ENCODE peak calls at places on chromosome 5, in ten cellular contexts. H is lower lobe of right lung, Q is breast epithelium, L is mammary epithelial cell, K is keratinocyte, F is A673, O is IMR-90, P is OCI-LY7, N is upper lobe of right lung, V is ovary. S is an unnamed sample.

GRCh38 chr5:675876-676698 is 17.1 kb downstream of the TPPP start:
- DNase-seq in F (no peak), K (no peak), V (no peak), H (peak; percentile 47), O (no peak), N (peak; percentile 50), Q (no peak), P (no peak), L (no peak), S (no peak)

GRCh38 chr5:159581502-159582249 is 251.4 kb upstream of the IL12B start:
- DNase-seq in F (no peak), L (peak; percentile 97), P (no peak), Q (no peak), H (no peak), O (peak; percentile 45), V (no peak), K (peak; percentile 95), N (no peak), S (no peak)

GRCh38 chr5:146794326-146795029 is 84.1 kb downstream of the PPP2R2B start:
- DNase-seq in H (no peak), K (no peak), P (no peak), N (no peak), V (no peak), F (no peak), L (no peak), Q (no peak), O (no peak), S (no peak)

GRCh38 chr5:54703091-54703490 is 185.5 kb downstream of the SNX18 start:
- DNase-seq in P (no peak), V (peak; percentile 45), L (peak; percentile 44), O (peak; percentile 93), N (no peak), Q (peak; percentile 45), H (no peak), F (peak; percentile 83), K (no peak), S (peak; percentile 46)

GRCh38 chr5:153159611-153160010 is 330.9 kb upstream of the GRIA1 start:
- DNase-seq in V (no peak), F (peak; percentile 7), H (no peak), N (no peak), Q (no peak), P (no peak), L (peak; percentile 87), K (no peak), O (no peak), S (no peak)

GRCh38 chr5:176535101-176535654 is 2.0 kb downstream of the RNF44 start:
- DNase-seq in L (no peak), N (no peak), F (no peak), H (peak; percentile 60), K (no peak), V (no peak), O (peak; percentile 24), P (peak; percentile 76), Q (no peak), S (no peak)

GRCh38 chr5:176528761-176529115 is 8.5 kb downstream of the RNF44 start:
- DNase-seq in V (no peak), F (no peak), P (no peak), N (no peak), H (no peak), Q (no peak), K (no peak), O (no peak), L (no peak), S (no peak)

GRCh38 chr5:110275878-110276277 is 450.6 kb downstream of the TMEM232 start:
- DNase-seq in Q (no peak), O (no peak), K (no peak), V (no peak), N (no peak), F (no peak), L (no peak), H (no peak), P (no peak), S (no peak)

GRCh38 chr5:12245429-12245828 is 341.2 kb upstream of the CTNND2 start:
- DNase-seq in O (no peak), K (no peak), H (no peak), Q (no peak), V (no peak), F (no peak), P (no peak), N (no peak), L (no peak), S (no peak)

GRCh38 chr5:79495311-79495710 is 18.6 kb downstream of the HOMER1 start:
- DNase-seq in Q (no peak), H (no peak), L (peak; percentile 76), V (no peak), O (peak; percentile 43), F (no peak), P (no peak), N (no peak), K (no peak), S (no peak)

GRCh38 chr5:135729582-135729879 is 104.9 kb upstream of the SLC25A48 start:
- DNase-seq in P (no peak), K (no peak), L (no peak), H (no peak), V (no peak), N (no peak), F (peak; percentile 43), Q (no peak), O (no peak), S (no peak)

GRCh38 chr5:123549256-123549904 is 37.4 kb downstream of the CSNK1G3 start:
- DNase-seq in K (no peak), V (no peak), O (no peak), H (no peak), P (peak; percentile 74), L (no peak), N (no peak), F (no peak), Q (no peak), S (no peak)

GRCh38 chr5:148792649-148793048 is 33.8 kb upstream of the ADRB2 start:
- DNase-seq in K (no peak), L (no peak), P (no peak), O (no peak), Q (no peak), N (no peak), H (no peak), V (no peak), F (no peak), S (no peak)

GRCh38 chr5:68272289-68272688 is 56.7 kb downstream of the PIK3R1 start:
- DNase-seq in P (peak; percentile 16), K (no peak), N (no peak), V (no peak), L (no peak), O (peak; percentile 17), H (no peak), Q (no peak), F (peak; percentile 54), S (no peak)

GRCh38 chr5:90294604-90295003 is 115.0 kb downstream of the CETN3 start:
- DNase-seq in V (no peak), N (no peak), H (no peak), P (peak; percentile 5), K (no peak), O (no peak), Q (no peak), F (no peak), L (no peak), S (no peak)
- TF ChIP-seq CTCF in V (no peak), N (no peak), H (no peak), P (peak; percentile 51), K (no peak), O (no peak), Q (no peak), F (no peak), L (no peak), S (no peak)

DNA sequence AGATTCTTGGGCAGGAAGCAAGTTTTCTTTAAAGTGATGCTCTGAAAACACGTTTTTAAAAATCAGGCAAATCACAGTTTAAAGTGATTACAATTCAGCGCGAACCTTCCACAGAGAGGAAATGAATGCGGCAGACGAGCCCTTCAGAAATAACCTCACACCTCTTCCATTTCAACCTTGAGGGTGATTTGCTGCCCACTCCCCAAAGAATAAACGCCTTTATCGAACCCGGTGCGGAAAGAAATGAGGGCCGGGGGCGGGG is 2.3 kb upstream of the EFNA5 start:
- DNase-seq in P (peak; percentile 27), V (no peak), K (no peak), N (no peak), H (no peak), O (peak; percentile 19), F (no peak), L (no peak), Q (no peak), S (no peak)
- H3K27ac ChIP-seq in P (peak overlapping the region; percentile 28), V (no peak overlapping the region), K (peak overlapping the region; percentile 88), N (peak overlapping the region; percentile 68), H (peak overlapping the region; percentile 53), O (no peak overlapping the region), F (peak overlapping the region; percentile 47), L (peak overlapping the region; percentile 84), Q (peak overlapping the region; percentile 90), S (peak overlapping the region; percentile 83)

GRCh38 chr5:72607381-72607780 is 100.2 kb upstream of the ZNF366 start:
- DNase-seq in L (no peak), V (no peak), N (no peak), F (no peak), K (no peak), Q (no peak), H (no peak), O (no peak), P (no peak), S (no peak)
- H3K4me1 ChIP-seq in L (peaks cover 29% of the 10 kb centered on the region), V (no peaks in the 10 kb centered on the region), N (no peaks in the 10 kb centered on the region), F (no peaks in the 10 kb centered on the region), K (peaks cover 27% of the 10 kb centered on the region), Q (no peaks in the 10 kb centered on the region), H (no peaks in the 10 kb centered on the region), O (peaks cover 6% of the 10 kb centered on the region), P (no peaks in the 10 kb centered on the region), S (peaks cover 15% of the 10 kb centered on the region)

GRCh38 chr5:96725257-96725656 is 63.1 kb downstream of the CAST start:
- DNase-seq in F (no peak), L (no peak), K (no peak), V (no peak), O (no peak), N (no peak), P (no peak), H (no peak), Q (no peak), S (no peak)

GRCh38 chr5:96734871-96735325 is 72.7 kb downstream of the CAST start:
- DNase-seq in L (peak; percentile 71), H (no peak), F (no peak), K (peak; percentile 55), Q (no peak), O (peak; percentile 42), P (peak; percentile 40), N (no peak), V (no peak), S (no peak)

GRCh38 chr5:96733771-96734498 is 71.8 kb downstream of the CAST start:
- DNase-seq in F (no peak), O (peak; percentile 35), N (no peak), L (peak; percentile 98), V (no peak), P (no peak), H (no peak), Q (peak; percentile 76), K (peak; percentile 89), S (no peak)

GRCh38 chr5:96726802-96727201 is 64.6 kb downstream of the CAST start:
- DNase-seq in O (no peak), K (no peak), L (no peak), H (no peak), P (no peak), N (no peak), Q (no peak), V (no peak), F (no peak), S (no peak)

DNA sequence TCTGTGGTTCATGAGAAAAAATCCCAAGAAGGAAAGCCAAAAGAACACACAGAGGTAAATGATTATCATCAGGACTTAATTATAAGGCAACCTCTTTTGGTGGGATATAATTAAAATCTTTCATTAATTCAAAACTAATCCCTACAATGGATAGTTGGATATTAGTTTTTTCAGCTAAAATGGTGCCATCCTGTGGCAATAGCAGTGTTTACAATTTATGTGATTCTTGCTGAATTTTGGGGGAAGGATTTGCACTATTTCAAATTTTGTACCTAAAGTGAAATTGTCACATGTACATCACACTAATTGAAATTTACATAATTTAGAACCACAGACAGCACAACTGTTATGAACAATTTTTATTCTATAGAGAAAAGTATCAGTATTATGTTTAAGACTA is 67.0 kb downstream of the CAST start:
- DNase-seq in P (no peak), V (no peak), Q (no peak), F (no peak), H (no peak), K (no peak), L (no peak), N (no peak), O (no peak), S (no peak)
- TF ChIP-seq CTCF in P (peak; percentile 72), V (no peak), Q (no peak), F (peak; percentile 59), H (peak; percentile 21), K (no peak), L (peak; percentile 34), N (peak; percentile 19), O (peak; percentile 35), S (no peak)